ENCODE peak calls at places on chromosomes 6 and 20, in five cellular contexts. T is ovary; F is left ventricle myocardium superior; G is PC-3; J is stimulated activated naive CD8-positive, alpha-beta T cell treated with anti-CD3 and anti-CD28 coated beads, Interleukin-15, Interleukin-2, amounts not matched to agents 100 U/mL and 50 U/mL, for 24 hours. X is an unnamed sample.

GRCh38 chr6:146149770-146150169 is 120.9 kb downstream of the GRM1 start:
- DNase-seq in T (no peak), F (no peak), G (no peak), J (no peak), X (no peak)

GRCh38 chr6:163906006-163906710 is 491.6 kb downstream of the QKI start:
- DNase-seq in T (no peak), F (no peak), G (no peak), J (no peak), X (no peak)

GRCh38 chr20:62925420-62926228 is 681 bp downstream of the DIDO1 start:
- DNase-seq in T (no peak), F (peak), G (peak), J (peak), X (peak)

GRCh38 chr6:140002406-140003022 is 628.1 kb upstream of the CITED2 start:
- DNase-seq in T (no peak), F (no peak), G (no peak), J (no peak), X (no peak)

GRCh38 chr20:51042064-51042463 is 19.2 kb upstream of the KCNG1 start:
- DNase-seq in T (no peak), F (no peak), G (peak), J (no peak), X (no peak)

GRCh38 chr6:5632348-5632935 is 371.1 kb downstream of the FARS2 start:
- DNase-seq in T (no peak), F (no peak), G (no peak), J (no peak), X (no peak)

GRCh38 chr20:4083103-4083864 is 67.9 kb upstream of the RNF24 start:
- DNase-seq in T (no peak), F (no peak), G (no peak), J (no peak), X (peak)

GRCh38 chr6:125818225-125818657 is 27.5 kb downstream of the NCOA7 start:
- DNase-seq in T (no peak), F (no peak), G (no peak), J (no peak), X (no peak)

GRCh38 chr20:23228912-23229311 is 121.7 kb upstream of the NXT1 start:
- DNase-seq in T (no peak), F (no peak), G (no peak), J (no peak), X (no peak)

GRCh38 chr6:146183831-146184230 is 155.0 kb downstream of the GRM1 start:
- DNase-seq in T (no peak), F (no peak), G (no peak), J (no peak), X (no peak)

GRCh38 chr20:237918-238317 is 10.9 kb downstream of the DEFB129 start:
- DNase-seq in T (no peak), F (no peak), G (no peak), J (no peak), X (no peak)

GRCh38 chr6:162974685-162975084 is 246.9 kb downstream of the PACRG start:
- DNase-seq in T (no peak), F (no peak), G (no peak), J (no peak), X (no peak)

GRCh38 chr6:40425192-40425919 is 161.8 kb downstream of the LRFN2 start:
- DNase-seq in T (no peak), F (peak), G (no peak), J (no peak), X (no peak)

GRCh38 chr6:130529569-130530149 is 163.8 kb downstream of the TMEM200A start:
- DNase-seq in T (no peak), F (no peak), G (peak), J (no peak), X (no peak)

GRCh38 chr6:169832247-169832948 is 81.0 kb downstream of the ERMARD start:
- DNase-seq in T (no peak), F (no peak), G (peak), J (no peak), X (no peak)

GRCh38 chr6:158028421-158028820 is 46.8 kb downstream of the SYNJ2 start:
- DNase-seq in T (no peak), F (peak), G (no peak), J (no peak), X (no peak)

GRCh38 chr6:113858067-113858604 is 991 bp downstream of the MARCKS start:
- DNase-seq in T (peak), F (peak), G (peak), J (peak), X (peak)

GRCh38 chr6:93516441-93516840 is 97.1 kb upstream of the EPHA7 start:
- DNase-seq in T (no peak), F (no peak), G (no peak), J (no peak), X (no peak)

GRCh38 chr6:87350516-87350915 is 5.9 kb downstream of the C6orf163 start:
- DNase-seq in T (no peak), F (no peak), G (no peak), J (no peak), X (no peak)

X was measured in erythroblast.